ENCODE peak calls at places on chromosomes 11 and 22, in five cellular contexts. T, Z, U, I and V are unnamed samples.

GRCh38 chr11:35030716-35031213 is 108.2 kb upstream of the CD44 start:
- DNase-seq in Z (no peak), U (peak), T (peak), I (peak), V (no peak)

GRCh38 chr11:13375798-13376197 is 87.2 kb downstream of the BTBD10 start:
- DNase-seq in Z (no peak), U (no peak), T (no peak), I (no peak), V (no peak)

GRCh38 chr11:47967577-47968230 is 12.7 kb upstream of the PTPRJ start:
- DNase-seq in I (no peak), T (no peak), U (no peak), Z (no peak), V (no peak)

GRCh38 chr11:23063261-23063660 is 203.0 kb upstream of the CCDC179 start:
- DNase-seq in U (no peak), I (no peak), T (no peak), Z (no peak), V (no peak)

GRCh38 chr11:7977251-7977917 is 9.8 kb upstream of the EIF3F start:
- DNase-seq in T (no peak), I (no peak), U (no peak), Z (no peak), V (no peak)

GRCh38 chr11:76629133-76629852 is 41.3 kb downstream of the LRRC32 start:
- DNase-seq in U (peak), Z (peak), T (peak), I (no peak), V (no peak)

GRCh38 chr11:130592056-130592455 is 143.6 kb downstream of the ADAMTS15 start:
- DNase-seq in I (no peak), U (no peak), T (no peak), Z (no peak), V (no peak)

GRCh38 chr22:37454857-37455686 is 27.8 kb upstream of the ELFN2 start:
- DNase-seq in T (no peak), I (peak), Z (no peak), U (no peak), V (peak)

GRCh38 chr22:36017661-36018091 is 10.9 kb downstream of the RBFOX2 start:
- DNase-seq in T (no peak), I (no peak), U (peak), Z (peak), V (no peak)